ENCODE peak calls at places on chromosomes 6 and 20, in six cellular contexts. Q is transverse colon, M is stomach, C is K562, R is esophagus muscularis mucosa, S is suprapubic skin. P is an unnamed sample.

GRCh38 chr6:105364243-105364642 is 38.6 kb downstream of the PREP start:
- DNase-seq in M (no peak), C (no peak), S (no peak), Q (no peak), R (no peak), P (no peak)

GRCh38 chr6:161079566-161080262 is 88.1 kb downstream of the MAP3K4 start:
- DNase-seq in R (no peak), Q (no peak), C (peak; percentile 30), M (no peak), S (no peak), P (no peak)

GRCh38 chr6:139820191-139820590 is 445.7 kb upstream of the CITED2 start:
- DNase-seq in M (no peak), Q (no peak), R (no peak), C (no peak), S (no peak), P (no peak)

GRCh38 chr6:157312733-157313132 is 10.6 kb downstream of the TMEM242 start:
- DNase-seq in R (peak; percentile 93), M (no peak), C (no peak), S (no peak), Q (no peak), P (no peak)

GRCh38 chr6:110356778-110357177 is 1.4 kb downstream of the METTL24 start:
- DNase-seq in R (no peak), M (no peak), Q (peak; percentile 13), C (no peak), S (no peak), P (peak; percentile 76)

GRCh38 chr20:61903575-61904340 is 161.9 kb downstream of the TAF4 start:
- DNase-seq in M (no peak), R (no peak), S (no peak), C (no peak), Q (no peak), P (no peak)

GRCh38 chr6:36244641-36245280 is 25.1 kb upstream of the PNPLA1 start:
- DNase-seq in M (no peak), C (peak; percentile 62), Q (no peak), R (no peak), S (no peak), P (no peak)

GRCh38 chr20:34850969-34851368 is 21.7 kb downstream of the GGT7 start:
- DNase-seq in S (no peak), R (no peak), C (no peak), Q (no peak), M (no peak), P (no peak)

GRCh38 chr20:63056236-63057132 is 49.7 kb upstream of the BHLHE23 start:
- DNase-seq in R (no peak), C (peak; percentile 72), M (peak; percentile 42), Q (peak; percentile 24), S (peak; percentile 75), P (peak; percentile 63)

GRCh38 chr20:22512911-22513489 is 71.4 kb downstream of the FOXA2 start:
- DNase-seq in Q (no peak), S (no peak), M (no peak), C (no peak), R (peak; percentile 64), P (no peak)

GRCh38 chr6:168133707-168134398 is 54.8 kb upstream of the FRMD1 start:
- DNase-seq in M (no peak), Q (no peak), R (peak; percentile 82), S (no peak), C (no peak), P (peak; percentile 54)

GRCh38 chr6:122033564-122034181 is 365.8 kb upstream of the HSF2 start:
- DNase-seq in S (no peak), C (peak; percentile 15), M (no peak), R (no peak), Q (no peak), P (no peak)

GRCh38 chr20:58713801-58714339 is 21.3 kb downstream of the NPEPL1 start:
- DNase-seq in S (no peak), M (peak; percentile 18), C (no peak), R (peak; percentile 78), Q (peak; percentile 6), P (peak; percentile 63)

GRCh38 chr6:136769759-136770158 is 22.5 kb downstream of the MAP3K5 start:
- DNase-seq in Q (no peak), R (no peak), C (no peak), S (no peak), M (no peak), P (no peak)

GRCh38 chr6:27531772-27532459 is 59.0 kb upstream of the ZNF184 start:
- DNase-seq in C (peak; percentile 67), M (no peak), R (no peak), Q (no peak), S (no peak), P (no peak)

GRCh38 chr6:16545382-16545781 is 215.9 kb downstream of the ATXN1 start:
- DNase-seq in S (no peak), M (no peak), Q (no peak), R (no peak), C (no peak), P (no peak)

GRCh38 chr6:69349776-69350175 is 447.0 kb downstream of the LMBRD1 start:
- DNase-seq in Q (no peak), M (no peak), C (no peak), R (no peak), S (no peak), P (no peak)

GRCh38 chr6:140174509-140174908 is 800.1 kb upstream of the CITED2 start:
- DNase-seq in Q (no peak), C (no peak), S (no peak), M (no peak), R (no peak), P (no peak)

GRCh38 chr6:5663256-5663655 is 343.5 kb downstream of the NRN1 start:
- DNase-seq in C (no peak), R (no peak), S (no peak), M (no peak), Q (no peak), P (no peak)
- TF ChIP-seq EP300 in C (no peak), R (no peak), S (no peak), M (no peak), Q (no peak), P (no peak)

GRCh38 chr6:134291156-134291555 is 26.8 kb downstream of the SGK1 start:
- DNase-seq in Q (no peak), R (no peak), S (no peak), C (no peak), M (no peak), P (no peak)

GRCh38 chr6:134296762-134297161 is 21.1 kb downstream of the SGK1 start:
- DNase-seq in Q (no peak), M (no peak), R (no peak), C (no peak), S (no peak), P (no peak)

GRCh38 chr6:134299236-134299635 is 18.7 kb downstream of the SGK1 start:
- DNase-seq in M (peak; percentile 58), Q (no peak), C (no peak), R (no peak), S (no peak), P (no peak)

GRCh38 chr6:134293659-134294161 is 24.2 kb downstream of the SGK1 start:
- DNase-seq in M (no peak), C (peak; percentile 43), Q (no peak), R (no peak), S (no peak), P (no peak)

GRCh38 chr6:134295953-134296553 is 21.9 kb downstream of the SGK1 start:
- DNase-seq in Q (no peak), S (no peak), M (no peak), R (no peak), C (peak; percentile 87), P (peak; percentile 68)
- TF ChIP-seq POLR2AphosphoS5 in Q (no peak), S (no peak), M (no peak), R (no peak), C (peak; percentile 49), P (peak; percentile 21)

DNA sequence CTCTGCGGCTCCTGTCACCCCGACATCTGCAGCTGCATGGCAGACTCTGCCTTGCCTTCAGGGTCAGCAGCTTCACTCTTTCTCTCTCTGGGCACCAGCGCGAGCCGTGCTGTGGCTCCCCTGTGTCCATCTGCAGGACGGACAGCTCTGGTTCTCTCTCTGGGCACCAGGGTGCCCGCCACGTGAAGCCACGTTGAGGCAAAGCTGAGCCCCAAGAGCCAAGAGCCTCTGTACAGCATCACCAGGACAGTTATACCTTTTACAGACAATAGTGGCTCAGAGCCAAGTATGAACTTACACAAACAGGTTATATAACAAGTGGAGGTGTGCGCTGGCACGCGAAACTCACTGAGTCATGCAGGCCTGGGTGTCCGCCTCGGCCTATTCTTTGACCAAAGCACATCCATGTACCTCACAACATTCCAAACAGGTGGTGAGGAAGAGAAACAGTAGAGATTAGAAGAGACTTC is 50.8 kb downstream of the FAM50B start:
- DNase-seq in C (no peak), R (no peak), S (peak; percentile 77), M (peak; percentile 56), Q (peak; percentile 43), P (no peak)
- TF ChIP-seq EP300 in C (no peak), R (no peak), S (no peak), M (no peak), Q (no peak), P (no peak)

GRCh38 chr6:44060622-44061374 is 66.5 kb downstream of the MRPL14 start:
- DNase-seq in S (no peak), R (no peak), M (no peak), Q (no peak), C (no peak), P (no peak)

GRCh38 chr6:44057931-44058616 is 69.2 kb downstream of the MRPL14 start:
- DNase-seq in R (no peak), C (no peak), Q (no peak), M (no peak), S (no peak), P (no peak)

GRCh38 chr6:44059359-44060342 is 67.6 kb downstream of the MRPL14 start:
- DNase-seq in R (no peak), M (peak; percentile 54), Q (no peak), C (no peak), S (no peak), P (no peak)

GRCh38 chr6:44057238-44057930 is 69.9 kb downstream of the MRPL14 start:
- DNase-seq in M (no peak), C (no peak), S (no peak), R (no peak), Q (no peak), P (no peak)

DNA sequence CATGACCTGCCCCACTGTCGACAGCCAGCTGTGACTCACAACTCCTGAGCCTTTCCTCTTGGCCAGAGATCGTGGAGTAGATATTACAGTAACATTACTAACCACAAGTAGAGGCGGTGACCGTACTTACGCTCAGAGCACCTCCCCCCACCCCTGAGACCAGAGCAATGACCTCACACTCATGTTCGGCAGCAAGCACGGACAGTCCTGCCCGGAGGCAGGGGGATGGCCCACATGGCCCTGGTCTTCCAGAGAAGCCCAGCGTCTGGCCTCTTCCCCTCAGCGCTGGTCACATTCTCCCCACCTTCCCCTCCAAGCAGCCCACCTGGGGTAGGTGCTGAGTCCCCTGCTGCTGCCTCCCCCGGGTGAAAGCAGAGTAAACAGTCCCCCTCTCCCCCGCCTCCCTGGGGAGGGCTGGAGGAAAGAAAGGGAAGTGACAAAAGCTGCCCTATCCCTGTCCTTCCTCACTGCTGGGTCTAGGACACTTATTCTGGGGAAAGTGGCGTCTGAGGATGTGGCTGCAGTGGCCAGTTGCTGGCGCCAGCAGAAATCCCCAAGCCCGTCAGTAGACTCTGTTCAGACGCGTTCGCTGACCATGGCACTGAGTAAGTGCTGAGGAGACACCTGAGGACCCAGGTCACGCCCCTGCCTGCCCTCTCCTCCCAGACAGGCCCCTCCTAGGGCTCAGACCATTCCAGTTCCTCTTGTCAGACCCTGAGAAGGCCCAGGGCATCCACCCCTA is 68.5 kb downstream of the MRPL14 start:
- DNase-seq in S (peak; percentile 87), R (peak; percentile 95), M (peak; percentile 74), C (peak; percentile 96), Q (peak; percentile 64), P (peak; percentile 94)
- TF ChIP-seq POLR2AphosphoS5 in S (peak; percentile 35), R (peak; percentile 58), M (no peak), C (peak; percentile 63), Q (peak; percentile 53), P (peak; percentile 46)

P was measured in sigmoid colon.